ENCODE peak calls at places on chromosomes 13 and 19, in nine cellular contexts. A, K, Q, I, L, U, V, R and H are unnamed samples.

GRCh38 chr13:22141636-22142035 is 470.8 kb downstream of the FGF9 start:
- DNase-seq in A (no peak), K (no peak), Q (no peak), I (no peak), L (peak), U (no peak), V (no peak), R (no peak), H (no peak)

GRCh38 chr19:56525214-56525860 is 13.4 kb upstream of the ZFP28 start:
- DNase-seq in A (no peak), K (no peak), Q (no peak), I (no peak), L (no peak), U (no peak), V (no peak), R (no peak), H (no peak)

GRCh38 chr13:33262069-33262487 is 23.5 kb downstream of the STARD13 start:
- DNase-seq in A (no peak), K (no peak), Q (peak), I (no peak), L (no peak), U (peak), V (no peak), R (no peak), H (no peak)

GRCh38 chr19:33366127-33366526 is 7.4 kb upstream of the CEBPG start:
- DNase-seq in A (no peak), K (no peak), Q (no peak), I (no peak), L (no peak), U (no peak), V (no peak), R (no peak), H (no peak)

GRCh38 chr19:19860756-19861390 is 4.8 kb upstream of the ZNF253 start:
- DNase-seq in A (peak), K (no peak), Q (peak), I (no peak), L (no peak), U (no peak), V (peak), R (peak), H (no peak)

GRCh38 chr19:887072-887471 is 5.9 kb downstream of the MED16 start:
- DNase-seq in A (no peak), K (no peak), Q (peak), I (peak), L (peak), U (peak), V (peak), R (no peak), H (no peak)

GRCh38 chr13:25922373-25922772 is 129.4 kb downstream of the SHISA2 start:
- DNase-seq in A (no peak), K (no peak), Q (no peak), I (no peak), L (no peak), U (no peak), V (peak), R (no peak), H (no peak)

GRCh38 chr19:927707-928401 is 2.0 kb downstream of the ARID3A start:
- DNase-seq in A (no peak), K (no peak), Q (no peak), I (no peak), L (no peak), U (no peak), V (peak), R (no peak), H (no peak)

GRCh38 chr19:4983346-4984105 is 14.6 kb downstream of the KDM4B start:
- DNase-seq in A (no peak), K (no peak), Q (peak), I (no peak), L (no peak), U (no peak), V (no peak), R (no peak), H (no peak)

GRCh38 chr19:58511353-58512208 is at the start of gene SLC27A5:
- DNase-seq in A (no peak), K (no peak), Q (no peak), I (no peak), L (no peak), U (no peak), V (no peak), R (no peak), H (no peak)